ENCODE peak calls at places on chromosomes 2 and 18, in five cellular contexts. One of them, this sample, is unnamed.

GRCh38 chr2:223909048-223909741 is 35.9 kb downstream of the WDFY1 start:
- DNase-seq in hypothalamus: no peak
- DNase-seq in stimulated activated CD4-positive, alpha-beta T cell treated with anti-CD3 and anti-CD28 coated beads, Interleukin-2, amount 100 ng/mL, for 48 hours: no peak
- DNase-seq in amygdala: no peak
- DNase-seq in left cardiac atrium: no peak
- DNase-seq in this sample: no peak

GRCh38 chr2:134681201-134681600 is 37.6 kb downstream of the TMEM163 start:
- DNase-seq in hypothalamus: no peak
- DNase-seq in amygdala: no peak
- DNase-seq in stimulated activated CD4-positive, alpha-beta T cell treated with anti-CD3 and anti-CD28 coated beads, Interleukin-2, amount 100 ng/mL, for 48 hours: no peak
- DNase-seq in left cardiac atrium: no peak
- DNase-seq in this sample: no peak

GRCh38 chr2:54722641-54723299 is 692 bp upstream of the EML6 start:
- DNase-seq in amygdala: no peak
- DNase-seq in left cardiac atrium: no peak
- DNase-seq in stimulated activated CD4-positive, alpha-beta T cell treated with anti-CD3 and anti-CD28 coated beads, Interleukin-2, amount 100 ng/mL, for 48 hours: no peak
- DNase-seq in hypothalamus: no peak
- DNase-seq in this sample: no peak

GRCh38 chr2:114789989-114790388 is 347.5 kb downstream of the DPP10 start:
- DNase-seq in stimulated activated CD4-positive, alpha-beta T cell treated with anti-CD3 and anti-CD28 coated beads, Interleukin-2, amount 100 ng/mL, for 48 hours: no peak
- DNase-seq in amygdala: no peak
- DNase-seq in hypothalamus: no peak
- DNase-seq in left cardiac atrium: no peak
- DNase-seq in this sample: no peak

GRCh38 chr2:145380436-145381017 is 860.6 kb upstream of the ZEB2 start:
- DNase-seq in hypothalamus: no peak
- DNase-seq in stimulated activated CD4-positive, alpha-beta T cell treated with anti-CD3 and anti-CD28 coated beads, Interleukin-2, amount 100 ng/mL, for 48 hours: no peak
- DNase-seq in amygdala: no peak
- DNase-seq in left cardiac atrium: no peak
- DNase-seq in this sample: no peak

GRCh38 chr18:43587538-43588153 is 310.4 kb upstream of the SYT4 start:
- DNase-seq in amygdala: no peak
- DNase-seq in stimulated activated CD4-positive, alpha-beta T cell treated with anti-CD3 and anti-CD28 coated beads, Interleukin-2, amount 100 ng/mL, for 48 hours: no peak
- DNase-seq in left cardiac atrium: no peak
- DNase-seq in hypothalamus: no peak
- DNase-seq in this sample: no peak

GRCh38 chr2:105882920-105883319 is 138.2 kb downstream of the NCK2 start:
- DNase-seq in stimulated activated CD4-positive, alpha-beta T cell treated with anti-CD3 and anti-CD28 coated beads, Interleukin-2, amount 100 ng/mL, for 48 hours: no peak
- DNase-seq in left cardiac atrium: no peak
- DNase-seq in amygdala: no peak
- DNase-seq in hypothalamus: no peak
- DNase-seq in this sample: no peak

GRCh38 chr2:171999125-171999524 is 628 bp upstream of the METAP1D start:
- DNase-seq in hypothalamus: no peak
- DNase-seq in stimulated activated CD4-positive, alpha-beta T cell treated with anti-CD3 and anti-CD28 coated beads, Interleukin-2, amount 100 ng/mL, for 48 hours: no peak
- DNase-seq in amygdala: no peak
- DNase-seq in left cardiac atrium: no peak
- DNase-seq in this sample: no peak

GRCh38 chr2:226652388-226652787 is 147.2 kb downstream of the IRS1 start:
- DNase-seq in amygdala: no peak
- DNase-seq in left cardiac atrium: no peak
- DNase-seq in hypothalamus: no peak
- DNase-seq in stimulated activated CD4-positive, alpha-beta T cell treated with anti-CD3 and anti-CD28 coated beads, Interleukin-2, amount 100 ng/mL, for 48 hours: no peak
- DNase-seq in this sample: no peak

GRCh38 chr2:112625474-112626114 is 20.1 kb upstream of the SLC20A1 start:
- DNase-seq in amygdala: no peak
- DNase-seq in hypothalamus: no peak
- DNase-seq in left cardiac atrium: no peak
- DNase-seq in stimulated activated CD4-positive, alpha-beta T cell treated with anti-CD3 and anti-CD28 coated beads, Interleukin-2, amount 100 ng/mL, for 48 hours: no peak
- DNase-seq in this sample: no peak

GRCh38 chr18:2655954-2656236 is 369 bp downstream of the SMCHD1 start:
- DNase-seq in stimulated activated CD4-positive, alpha-beta T cell treated with anti-CD3 and anti-CD28 coated beads, Interleukin-2, amount 100 ng/mL, for 48 hours: peak
- DNase-seq in amygdala: no peak
- DNase-seq in hypothalamus: peak
- DNase-seq in left cardiac atrium: no peak
- DNase-seq in this sample: no peak

GRCh38 chr2:169757778-169758177 is 24.1 kb downstream of the KLHL23 start:
- DNase-seq in stimulated activated CD4-positive, alpha-beta T cell treated with anti-CD3 and anti-CD28 coated beads, Interleukin-2, amount 100 ng/mL, for 48 hours: no peak
- DNase-seq in hypothalamus: no peak
- DNase-seq in amygdala: no peak
- DNase-seq in left cardiac atrium: no peak
- DNase-seq in this sample: no peak

GRCh38 chr18:69865656-69866241 is 81.9 kb downstream of the CD226 start:
- DNase-seq in left cardiac atrium: no peak
- DNase-seq in stimulated activated CD4-positive, alpha-beta T cell treated with anti-CD3 and anti-CD28 coated beads, Interleukin-2, amount 100 ng/mL, for 48 hours: no peak
- DNase-seq in hypothalamus: no peak
- DNase-seq in amygdala: no peak
- DNase-seq in this sample: no peak

GRCh38 chr2:96089356-96090180 is 26.8 kb downstream of the ADRA2B start:
- DNase-seq in amygdala: no peak
- DNase-seq in stimulated activated CD4-positive, alpha-beta T cell treated with anti-CD3 and anti-CD28 coated beads, Interleukin-2, amount 100 ng/mL, for 48 hours: no peak
- DNase-seq in left cardiac atrium: no peak
- DNase-seq in hypothalamus: no peak
- DNase-seq in this sample: no peak

GRCh38 chr2:16081316-16082200 is 141.2 kb downstream of the MYCN start:
- DNase-seq in left cardiac atrium: no peak
- DNase-seq in stimulated activated CD4-positive, alpha-beta T cell treated with anti-CD3 and anti-CD28 coated beads, Interleukin-2, amount 100 ng/mL, for 48 hours: no peak
- DNase-seq in amygdala: no peak
- DNase-seq in hypothalamus: no peak
- DNase-seq in this sample: no peak

GRCh38 chr2:216618785-216619184 is 14.4 kb upstream of the IGFBP2 start:
- DNase-seq in hypothalamus: no peak
- DNase-seq in stimulated activated CD4-positive, alpha-beta T cell treated with anti-CD3 and anti-CD28 coated beads, Interleukin-2, amount 100 ng/mL, for 48 hours: no peak
- DNase-seq in amygdala: no peak
- DNase-seq in left cardiac atrium: no peak
- DNase-seq in this sample: no peak

GRCh38 chr18:46946656-46947282 is 29.4 kb downstream of the KATNAL2 start:
- DNase-seq in left cardiac atrium: peak
- DNase-seq in amygdala: peak
- DNase-seq in stimulated activated CD4-positive, alpha-beta T cell treated with anti-CD3 and anti-CD28 coated beads, Interleukin-2, amount 100 ng/mL, for 48 hours: peak
- DNase-seq in hypothalamus: peak
- DNase-seq in this sample: no peak

GRCh38 chr2:127092951-127093516 is 13.9 kb downstream of the BIN1 start:
- DNase-seq in amygdala: no peak
- DNase-seq in stimulated activated CD4-positive, alpha-beta T cell treated with anti-CD3 and anti-CD28 coated beads, Interleukin-2, amount 100 ng/mL, for 48 hours: no peak
- DNase-seq in hypothalamus: no peak
- DNase-seq in left cardiac atrium: no peak
- DNase-seq in this sample: no peak

GRCh38 chr2:240233891-240234502 is 93.5 kb upstream of the OTOS start:
- DNase-seq in stimulated activated CD4-positive, alpha-beta T cell treated with anti-CD3 and anti-CD28 coated beads, Interleukin-2, amount 100 ng/mL, for 48 hours: no peak
- DNase-seq in hypothalamus: no peak
- DNase-seq in amygdala: no peak
- DNase-seq in left cardiac atrium: no peak
- DNase-seq in this sample: no peak

This sample was measured in KG1.